ENCODE peak calls at places on chromosomes 5 and 9, in six cellular contexts. K, X, J, H, O and N are unnamed samples.

GRCh38 chr9:110249639-110250038 is 6.7 kb downstream of the TXN start:
- DNase-seq in O (no peak), J (no peak), X (no peak), K (no peak), H (no peak), N (no peak)

GRCh38 chr5:109692011-109692410 is 2.3 kb downstream of the MAN2A1 start:
- DNase-seq in X (no peak), J (peak; percentile 37), H (no peak), O (no peak), K (peak; percentile 14), N (peak; percentile 19)

GRCh38 chr5:109410389-109411174 is 808 bp upstream of the PJA2 start:
- DNase-seq in H (no peak), X (peak; percentile 43), K (no peak), J (peak; percentile 88), O (no peak), N (peak; percentile 87)

GRCh38 chr5:98031926-98032325 is 741.5 kb upstream of the RGMB start:
- DNase-seq in H (no peak), O (no peak), J (no peak), K (no peak), X (no peak), N (no peak)

GRCh38 chr5:149651686-149652085 is 70.4 kb downstream of the ARHGEF37 start:
- DNase-seq in J (no peak), H (no peak), K (no peak), O (no peak), X (no peak), N (no peak)

GRCh38 chr5:95655575-95655974 is 9.0 kb downstream of the RFESD start:
- DNase-seq in K (no peak), H (no peak), X (no peak), J (no peak), O (no peak), N (no peak)

GRCh38 chr5:122982376-122982775 is 54.1 kb downstream of the PPIC start:
- DNase-seq in J (no peak), X (no peak), H (no peak), K (no peak), O (no peak), N (no peak)

GRCh38 chr9:18756712-18757125 is 276.3 kb downstream of the SAXO1 start:
- DNase-seq in X (no peak), O (peak; percentile 7), H (peak; percentile 8), K (peak; percentile 69), J (no peak), N (no peak)

GRCh38 chr5:97096096-97096648 is 46.2 kb downstream of the LIX1 start:
- DNase-seq in X (no peak), O (no peak), H (no peak), K (no peak), J (no peak), N (no peak)

GRCh38 chr9:80954521-80954920 is 734.8 kb downstream of the TLE1 start:
- DNase-seq in K (no peak), X (no peak), O (no peak), J (no peak), H (no peak), N (no peak)

GRCh38 chr9:135770771-135771170 is 68.8 kb downstream of the KCNT1 start:
- DNase-seq in X (no peak), J (no peak), O (no peak), H (no peak), K (no peak), N (no peak)

GRCh38 chr9:132560604-132561304 is 21.7 kb upstream of the BARHL1 start:
- DNase-seq in H (no peak), J (no peak), O (no peak), K (no peak), X (no peak), N (no peak)

GRCh38 chr5:37918420-37918819 is 78.6 kb upstream of the GDNF start:
- DNase-seq in J (no peak), K (no peak), X (no peak), H (no peak), O (no peak), N (no peak)

GRCh38 chr5:38554860-38555259 is 1.6 kb downstream of the LIFR start:
- DNase-seq in K (peak; percentile 25), J (no peak), H (no peak), X (no peak), O (no peak), N (no peak)

GRCh38 chr5:96125335-96125891 is 163.8 kb upstream of the ELL2 start:
- DNase-seq in O (no peak), J (no peak), K (peak; percentile 70), H (peak; percentile 92), X (no peak), N (no peak)

GRCh38 chr9:11702529-11702928 is 990.7 kb upstream of the TYRP1 start:
- DNase-seq in H (no peak), O (no peak), X (no peak), J (no peak), K (no peak), N (no peak)

GRCh38 chr9:93072383-93072795 is 13.9 kb downstream of the SUSD3 start:
- DNase-seq in X (no peak), H (no peak), J (no peak), K (no peak), O (no peak), N (no peak)

GRCh38 chr5:52799358-52799982 is 11.8 kb downstream of the ITGA1 start:
- DNase-seq in O (no peak), H (peak; percentile 72), J (peak; percentile 48), X (no peak), K (peak; percentile 69), N (peak; percentile 40)

GRCh38 chr5:139282195-139282557 is 11.4 kb upstream of the MATR3 start:
- DNase-seq in O (no peak), X (no peak), K (no peak), J (no peak), H (no peak), N (no peak)

GRCh38 chr9:88947581-88948573 is 43.4 kb upstream of the S1PR3 start:
- DNase-seq in X (no peak), O (no peak), H (no peak), J (no peak), K (no peak), N (no peak)

GRCh38 chr9:16729656-16730055 is 140.8 kb downstream of the BNC2 start:
- DNase-seq in H (no peak), O (no peak), K (no peak), J (no peak), X (no peak), N (peak; percentile 44)
- H3K4me3 ChIP-seq in H (no peak overlapping the region), O (no peak overlapping the region), K (no peak overlapping the region), J (no peak overlapping the region), X (no peak overlapping the region), N (no peak overlapping the region)

DNA sequence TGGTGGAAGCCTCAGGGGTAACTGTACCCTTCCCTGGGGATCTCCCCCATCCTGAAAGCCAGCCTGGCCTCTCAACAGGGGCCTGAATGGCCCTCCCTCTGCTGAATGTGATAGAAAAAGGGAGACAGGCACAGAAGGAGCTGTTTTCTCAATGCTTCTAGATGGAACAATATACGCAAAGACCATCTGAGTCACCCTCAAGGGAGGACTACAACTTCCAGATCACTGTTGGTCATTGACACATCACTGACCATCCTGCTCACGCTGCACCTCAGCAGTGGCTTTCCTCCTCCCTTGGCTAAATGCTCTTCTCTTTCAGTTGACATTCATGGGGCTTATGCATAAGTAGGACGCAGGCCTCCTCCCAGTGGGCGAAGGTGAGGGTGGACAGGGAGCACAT is 112.2 kb upstream of the SHB start:
- DNase-seq in H (no peak), K (no peak), J (no peak), O (no peak), X (no peak), N (no peak)
- TF ChIP-seq MAX in H (no peak), K (no peak), J (no peak), O (no peak), X (no peak), N (no peak)

DNA sequence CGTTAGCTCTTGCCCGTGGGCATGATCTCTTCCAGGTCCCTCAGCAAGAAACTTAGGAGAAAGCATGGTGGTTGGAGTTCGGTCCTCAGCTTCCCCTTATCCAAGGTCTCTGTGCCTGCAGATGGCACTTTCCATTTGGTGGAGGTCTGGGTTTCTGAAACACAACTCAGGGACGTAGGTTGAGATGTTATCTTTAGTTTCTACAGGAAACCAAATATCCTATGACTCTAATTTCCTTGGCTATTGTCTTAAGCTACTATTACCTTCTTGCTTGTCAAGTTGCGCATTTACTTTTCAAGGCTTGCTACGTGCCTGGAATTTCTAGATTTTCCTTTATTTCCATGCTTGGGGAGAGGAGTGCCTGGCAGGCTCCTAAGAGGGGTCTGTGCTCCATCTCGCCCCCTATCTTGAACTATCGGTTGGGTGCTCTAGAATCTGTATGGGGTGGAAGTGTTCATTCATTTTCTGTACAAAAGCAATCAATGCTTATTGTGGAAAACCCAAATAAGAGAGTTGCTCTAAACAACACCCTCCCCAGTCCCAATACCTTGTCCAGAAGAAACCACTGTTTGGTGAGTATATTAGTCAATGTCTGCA is 32.9 kb upstream of the KCNIP1 start:
- DNase-seq in X (no peak), H (no peak), K (peak; percentile 42), J (no peak), O (no peak), N (no peak)
- TF ChIP-seq MYC in X (no peak), H (no peak), K (no peak), J (no peak), O (no peak), N (no peak)

GRCh38 chr9:113520109-113520642 is 56.6 kb downstream of the RGS3 start:
- DNase-seq in X (peak; percentile 73), O (peak; percentile 82), H (no peak), J (no peak), K (peak; percentile 96), N (no peak)
- H3K4me3 ChIP-seq in X (peak overlapping the region; percentile 7), O (peak overlapping the region; percentile 90), H (no peak overlapping the region), J (no peak overlapping the region), K (no peak overlapping the region), N (no peak overlapping the region)

GRCh38 chr5:78889759-78890158 is 95.4 kb downstream of the ARSB start:
- DNase-seq in O (no peak), K (no peak), H (no peak), X (no peak), J (no peak), N (no peak)
- TF ChIP-seq MAX in O (no peak), K (no peak), H (no peak), X (no peak), J (no peak), N (no peak)

GRCh38 chr9:13330396-13331004 is 51.0 kb upstream of the MPDZ start:
- DNase-seq in K (peak; percentile 91), J (no peak), X (no peak), H (no peak), O (no peak), N (no peak)
- TF ChIP-seq MYC in K (no peak), J (no peak), X (no peak), H (no peak), O (no peak), N (no peak)

GRCh38 chr5:141392429-141393198 is at the start of gene PCDHGA8:
- DNase-seq in H (no peak), K (no peak), X (no peak), O (no peak), J (peak; percentile 24), N (peak; percentile 29)
- H3K4me3 ChIP-seq in H (no peak within 1 kb of the TSS), K (no peak within 1 kb of the TSS), X (no peak within 1 kb of the TSS), O (no peak within 1 kb of the TSS), J (peak within 1 kb of the TSS; percentile 2), N (no peak within 1 kb of the TSS)